ENCODE peak calls at places on chromosome 22, in six cellular contexts. C, V, Y, H, R and Q are unnamed samples. For H3K4me1, the result is how much of the 10 kb centered on the place peaks cover.

GRCh38 chr22:41589260-41589600 is 410 bp downstream of the PMM1 start:
- DNase-seq in R (no peak), H (peak), C (no peak), Y (peak), V (no peak), Q (no peak)

GRCh38 chr22:24333301-24333700 is 62.7 kb downstream of the SPECC1L start:
- DNase-seq in R (peak), C (no peak), H (no peak), Y (no peak), V (no peak), Q (no peak)

GRCh38 chr22:39814899-39815298 is 78.7 kb downstream of the ENTHD1 start:
- DNase-seq in R (peak), Y (no peak), H (no peak), C (no peak), V (no peak), Q (no peak)

GRCh38 chr22:24845036-24845918 is 39.3 kb downstream of the SGSM1 start:
- DNase-seq in H (no peak), C (peak), V (no peak), Y (no peak), R (peak), Q (no peak)

GRCh38 chr22:36215976-36216375 is 14.4 kb upstream of the APOL4 start:
- DNase-seq in H (no peak), C (no peak), V (no peak), Y (no peak), R (no peak), Q (no peak)

GRCh38 chr22:46848227-46848626 is 85.8 kb downstream of the TBC1D22A start:
- DNase-seq in C (no peak), R (peak), H (no peak), V (no peak), Y (no peak), Q (no peak)

GRCh38 chr22:36285017-36285416 is 32.1 kb downstream of the APOL1 start:
- DNase-seq in Y (no peak), C (peak), V (no peak), H (no peak), R (no peak), Q (peak)

GRCh38 chr22:42279425-42280020 is 9.1 kb upstream of the TCF20 start:
- DNase-seq in R (no peak), Y (no peak), C (no peak), H (no peak), V (no peak), Q (peak)

GRCh38 chr22:39818050-39818449 is 75.5 kb downstream of the ENTHD1 start:
- DNase-seq in V (no peak), R (peak), H (no peak), C (no peak), Y (no peak), Q (no peak)

GRCh38 chr22:40325315-40325714 is 21.0 kb upstream of the ADSL start:
- DNase-seq in R (no peak), Y (peak), H (no peak), V (no peak), C (no peak), Q (no peak)

GRCh38 chr22:45577746-45578523 is 75.3 kb downstream of the FBLN1 start:
- DNase-seq in C (peak), H (peak), V (peak), R (peak), Y (peak), Q (peak)

GRCh38 chr22:30327864-30328345 is 1.2 kb upstream of the TBC1D10A start:
- DNase-seq in C (no peak), R (no peak), V (peak), H (no peak), Y (no peak), Q (no peak)

GRCh38 chr22:46004105-46004866 is 27.3 kb upstream of the WNT7B start:
- DNase-seq in H (no peak), V (peak), Y (no peak), C (peak), R (no peak), Q (peak)

GRCh38 chr22:35596821-35597220 is 20.3 kb downstream of the MB start:
- DNase-seq in R (no peak), Y (no peak), H (no peak), V (no peak), C (peak), Q (no peak)

GRCh38 chr22:45831394-45831793 is 145.6 kb downstream of the WNT7B start:
- DNase-seq in V (no peak), C (no peak), Y (no peak), R (peak), H (no peak), Q (no peak)

GRCh38 chr22:41524809-41525449 is 19.3 kb downstream of the POLR3H start:
- DNase-seq in V (no peak), R (no peak), H (no peak), C (peak), Y (peak), Q (no peak)

GRCh38 chr22:42969348-42969975 is 45.5 kb downstream of the PACSIN2 start:
- DNase-seq in Y (no peak), R (peak), H (no peak), C (no peak), V (no peak), Q (no peak)

GRCh38 chr22:46043339-46043738 is 66.4 kb upstream of the WNT7B start:
- DNase-seq in Y (no peak), H (no peak), R (no peak), C (peak), V (peak), Q (no peak)

GRCh38 chr22:45452565-45453449 is 39.3 kb downstream of the RIBC2 start:
- DNase-seq in Y (no peak), V (no peak), H (no peak), R (peak), C (no peak), Q (no peak)

GRCh38 chr22:42330953-42331525 is 60.6 kb upstream of the TCF20 start:
- DNase-seq in H (peak), Y (peak), C (no peak), R (no peak), V (no peak), Q (no peak)

GRCh38 chr22:37122598-37123180 is 13.2 kb upstream of the TMPRSS6 start:
- DNase-seq in C (no peak), Y (no peak), V (no peak), R (no peak), H (no peak), Q (no peak)

GRCh38 chr22:45882881-45883810 is 93.8 kb downstream of the WNT7B start:
- DNase-seq in R (no peak), H (no peak), V (peak), Y (no peak), C (peak), Q (peak)

DNA sequence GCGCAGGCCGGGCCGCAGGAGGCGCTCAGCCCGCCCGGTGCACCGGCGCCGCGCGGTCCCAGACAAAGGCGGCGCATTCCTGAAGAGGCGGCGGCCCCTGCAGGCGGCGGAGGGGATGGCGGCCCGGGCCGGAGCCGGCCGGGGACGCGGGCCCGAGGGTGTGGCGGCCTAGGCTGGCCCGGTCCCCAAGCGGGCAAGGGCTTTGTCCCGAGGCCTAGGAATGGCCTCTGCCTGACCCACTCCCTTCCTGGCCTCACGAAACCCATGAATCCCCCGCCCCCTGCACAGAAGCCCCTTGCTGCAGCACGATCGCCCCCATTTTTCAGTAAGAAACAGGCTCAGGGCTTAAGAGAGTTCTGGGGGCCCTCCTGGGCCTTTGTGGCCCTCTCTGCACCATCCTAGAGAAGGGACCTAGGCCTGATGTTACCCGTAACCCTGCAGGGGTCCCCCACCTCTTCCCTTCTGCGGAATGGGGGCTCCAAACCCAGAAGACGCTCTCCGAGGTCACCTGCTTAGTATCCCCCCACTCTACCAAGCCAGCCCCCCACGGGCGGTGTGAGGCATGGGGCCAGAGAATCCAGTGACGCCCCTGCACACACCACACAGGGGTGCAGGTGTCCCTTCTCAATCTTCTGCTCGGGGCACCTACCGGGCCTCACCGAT is 363 bp upstream of the RTN4R start:
- DNase-seq in H (peak), V (peak), Y (peak), R (peak), C (peak), Q (peak)
- TF ChIP-seq CTCF in H (peak), V (peak), Y (peak), R (peak), C (peak), Q (peak)

GRCh38 chr22:17792854-17793434 is 18.7 kb upstream of the BID start:
- DNase-seq in R (no peak), Y (no peak), V (no peak), C (no peak), H (no peak), Q (peak)
- H3K4me1 ChIP-seq in R (under half), Y (under half), V (under half), C (under half), H (under half), Q (under half)

GRCh38 chr22:44358723-44359440 is 46.1 kb upstream of the SHISAL1 start:
- DNase-seq in V (peak), C (peak), R (no peak), Y (no peak), H (peak), Q (peak)

GRCh38 chr22:44359496-44360110 is 46.9 kb upstream of the SHISAL1 start:
- DNase-seq in Y (no peak), V (peak), C (peak), H (peak), R (no peak), Q (no peak)

GRCh38 chr22:44360686-44361381 is 48.1 kb upstream of the SHISAL1 start:
- DNase-seq in H (no peak), C (peak), Y (no peak), V (peak), R (peak), Q (peak)

GRCh38 chr22:44361391-44362126 is 48.8 kb upstream of the SHISAL1 start:
- DNase-seq in C (peak), H (no peak), V (peak), R (no peak), Y (no peak), Q (peak)

GRCh38 chr22:44360306-44360685 is 47.5 kb upstream of the SHISAL1 start:
- DNase-seq in V (peak), H (no peak), R (no peak), C (no peak), Y (no peak), Q (peak)
- TF ChIP-seq CTCF in V (no peak), H (no peak), R (no peak), C (no peak), Y (no peak), Q (no peak)

GRCh38 chr22:23237201-23237798 is 57.0 kb downstream of the BCR start:
- DNase-seq in V (no peak), Y (no peak), R (peak), H (peak), C (peak), Q (no peak)
- H3K4me1 ChIP-seq in V (under half), Y (half or more), R (under half), H (under half), C (under half), Q (half or more)

GRCh38 chr22:28843633-28844032 is 39.7 kb upstream of the ZNRF3 start:
- DNase-seq in R (no peak), V (no peak), C (no peak), H (no peak), Y (no peak), Q (no peak)

GRCh38 chr22:28835630-28836189 is 35.3 kb upstream of the XBP1 start:
- DNase-seq in H (no peak), Y (no peak), R (no peak), V (no peak), C (peak), Q (no peak)

GRCh38 chr22:28837640-28838039 is 37.3 kb upstream of the XBP1 start:
- DNase-seq in C (no peak), V (no peak), R (no peak), H (no peak), Y (no peak), Q (no peak)

GRCh38 chr22:28838971-28839370 is 38.6 kb upstream of the XBP1 start:
- DNase-seq in C (peak), V (no peak), H (no peak), Y (no peak), R (no peak), Q (no peak)

GRCh38 chr22:28841111-28841510 is 40.7 kb upstream of the XBP1 start:
- DNase-seq in C (no peak), V (no peak), H (no peak), Y (no peak), R (no peak), Q (no peak)
- TF ChIP-seq CTCF in C (no peak), V (no peak), H (no peak), Y (no peak), R (no peak), Q (no peak)

GRCh38 chr22:50250249-50250554 is 863 bp downstream of the HDAC10 start:
- DNase-seq in V (no peak), H (no peak), C (no peak), R (no peak), Y (no peak), Q (no peak)
- H3K4me1 ChIP-seq in V (under half), H (under half), C (under half), R (under half), Y (under half), Q (half or more)

GRCh38 chr22:38305481-38306448 is 11.5 kb downstream of the CSNK1E start:
- DNase-seq in V (no peak), Y (peak), H (peak), R (peak), C (no peak), Q (no peak)
- TF ChIP-seq CTCF in V (no peak), Y (no peak), H (no peak), R (no peak), C (no peak), Q (no peak)